ENCODE peak calls at places on chromosomes 12 and 14, in six cellular contexts. I, E, V, X, R and P are unnamed samples.

GRCh38 chr12:52232916-52233461 is at the start of gene KRT7:
- DNase-seq in I (no peak), E (no peak), V (no peak), X (no peak), R (peak; percentile 60), P (no peak)

GRCh38 chr14:45658226-45658916 is 405.4 kb upstream of the MIS18BP1 start:
- DNase-seq in I (no peak), E (no peak), V (no peak), X (no peak), R (no peak), P (no peak)

GRCh38 chr14:100567009-100567876 is 20.0 kb downstream of the BEGAIN start:
- DNase-seq in I (no peak), E (no peak), V (no peak), X (no peak), R (no peak), P (no peak)

GRCh38 chr12:6093764-6094163 is 30.7 kb downstream of the VWF start:
- DNase-seq in I (no peak), E (no peak), V (no peak), X (peak; percentile 35), R (peak; percentile 65), P (no peak)

GRCh38 chr14:36279306-36280244 is 40.9 kb downstream of the MBIP start:
- DNase-seq in I (no peak), E (no peak), V (no peak), X (no peak), R (no peak), P (no peak)

GRCh38 chr12:107450541-107450940 is 235.1 kb upstream of the PWP1 start:
- DNase-seq in I (no peak), E (no peak), V (no peak), X (no peak), R (no peak), P (no peak)

GRCh38 chr14:35044939-35045797 is 904 bp upstream of the FAM177A1 start:
- DNase-seq in I (no peak), E (no peak), V (no peak), X (no peak), R (no peak), P (no peak)

GRCh38 chr14:74698471-74698870 is 14.4 kb downstream of the AREL1 start:
- DNase-seq in I (no peak), E (no peak), V (no peak), X (no peak), R (no peak), P (no peak)

GRCh38 chr14:91357272-91357671 is 60.3 kb downstream of the CCDC88C start:
- DNase-seq in I (no peak), E (no peak), V (no peak), X (no peak), R (no peak), P (no peak)

GRCh38 chr12:94621662-94622359 is 28.5 kb downstream of the TMCC3 start:
- DNase-seq in I (no peak), E (no peak), V (peak; percentile 32), X (peak; percentile 90), R (no peak), P (no peak)

GRCh38 chr14:73764881-73765280 is 50.7 kb upstream of the PNMA1 start:
- DNase-seq in I (no peak), E (no peak), V (peak; percentile 79), X (peak; percentile 89), R (peak; percentile 86), P (peak; percentile 33)

GRCh38 chr14:54922598-54922997 is 20.0 kb upstream of the GCH1 start:
- DNase-seq in I (no peak), E (no peak), V (no peak), X (no peak), R (no peak), P (no peak)

GRCh38 chr12:68364893-68365725 is 32.9 kb upstream of the MDM1 start:
- DNase-seq in I (peak; percentile 76), E (peak; percentile 91), V (peak; percentile 92), X (peak; percentile 86), R (peak; percentile 98), P (no peak)

GRCh38 chr12:4133636-4134433 is 139.7 kb upstream of the CCND2 start:
- DNase-seq in I (no peak), E (no peak), V (no peak), X (no peak), R (no peak), P (no peak)
- H3K27ac ChIP-seq in I (no peak overlapping the region), E (no peak overlapping the region), V (no peak overlapping the region), X (no peak overlapping the region), R (no peak overlapping the region), P (no peak overlapping the region)

DNA sequence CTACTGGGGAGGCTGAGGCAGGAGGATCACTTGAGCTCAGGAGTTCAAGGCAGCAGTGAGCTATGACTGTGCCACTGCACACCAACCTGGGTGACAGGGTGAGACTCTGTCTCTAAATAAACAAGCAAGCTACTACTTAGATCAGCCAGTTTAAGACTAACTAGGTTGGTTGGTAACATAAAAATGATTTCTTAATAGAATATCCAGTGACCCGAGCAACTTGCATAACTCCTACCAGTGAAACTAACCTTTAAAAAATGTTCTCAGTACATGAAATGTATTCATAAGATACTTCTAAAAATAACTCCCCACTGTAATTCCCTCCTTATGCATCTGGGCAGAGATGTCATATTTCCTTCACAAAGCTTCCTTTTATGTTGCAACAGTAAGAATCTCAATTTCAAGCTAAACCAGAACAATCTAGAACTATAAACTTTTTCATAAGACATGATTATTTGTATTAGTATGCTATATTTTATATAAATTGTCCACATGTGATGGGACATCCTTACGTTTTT is 15.8 kb downstream of the TAOK3 start:
- DNase-seq in I (no peak), E (no peak), V (no peak), X (no peak), R (no peak), P (no peak)
- H3K27ac ChIP-seq in I (no peak overlapping the region), E (peak overlapping the region; percentile 35), V (peak overlapping the region; percentile 71), X (peak overlapping the region; percentile 79), R (no peak overlapping the region), P (peak overlapping the region; percentile 65)

GRCh38 chr12:124398578-124399227 is 103.8 kb downstream of the RFLNA start:
- DNase-seq in I (no peak), E (no peak), V (peak; percentile 60), X (no peak), R (peak; percentile 97), P (no peak)
- H3K27ac ChIP-seq in I (no peak overlapping the region), E (no peak overlapping the region), V (peak overlapping the region; percentile 92), X (no peak overlapping the region), R (peak overlapping the region; percentile 96), P (no peak overlapping the region)

GRCh38 chr14:50003213-50004021 is 110.5 kb downstream of the ARF6 start:
- DNase-seq in I (peak; percentile 67), E (peak; percentile 87), V (peak; percentile 95), X (peak; percentile 97), R (peak; percentile 88), P (no peak)

GRCh38 chr14:50000215-50001145 is 107.6 kb downstream of the ARF6 start:
- DNase-seq in I (peak; percentile 69), E (peak; percentile 81), V (peak; percentile 76), X (peak; percentile 83), R (peak; percentile 86), P (no peak)

GRCh38 chr14:50001146-50001998 is 108.5 kb downstream of the ARF6 start:
- DNase-seq in I (peak; percentile 72), E (peak; percentile 78), V (peak; percentile 78), X (peak; percentile 97), R (peak; percentile 80), P (no peak)

GRCh38 chr14:50001999-50002925 is 109.4 kb downstream of the ARF6 start:
- DNase-seq in I (peak; percentile 57), E (peak; percentile 67), V (peak; percentile 41), X (peak; percentile 57), R (no peak), P (no peak)

DNA sequence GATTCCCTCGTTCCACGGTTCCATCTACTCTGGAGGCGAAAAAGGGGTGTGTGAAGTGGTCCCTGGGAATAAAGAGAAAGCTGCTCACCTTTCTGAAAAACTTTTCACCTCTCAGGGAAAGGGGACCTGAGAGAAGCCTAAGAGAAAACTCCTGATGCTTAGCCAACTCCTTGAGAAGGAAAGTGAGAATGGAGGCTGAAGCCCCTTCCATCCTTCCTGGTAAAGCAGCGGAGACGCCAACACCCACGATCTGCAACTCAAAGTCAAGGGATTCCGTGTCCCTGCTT is 110.0 kb downstream of the ARF6 start:
- DNase-seq in I (no peak), E (no peak), V (no peak), X (no peak), R (no peak), P (no peak)
- H3K27ac ChIP-seq in I (peak overlapping the region; percentile 98), E (peak overlapping the region; percentile 93), V (peak overlapping the region; percentile 93), X (peak overlapping the region; percentile 94), R (peak overlapping the region; percentile 94), P (peak overlapping the region; percentile 54)

GRCh38 chr12:2356601-2357125 is 303.9 kb downstream of the CACNA1C start:
- DNase-seq in I (no peak), E (no peak), V (no peak), X (no peak), R (no peak), P (no peak)

GRCh38 chr12:2360630-2361170 is 307.9 kb downstream of the CACNA1C start:
- DNase-seq in I (no peak), E (no peak), V (no peak), X (no peak), R (no peak), P (no peak)

GRCh38 chr12:2358986-2359658 is 306.3 kb downstream of the CACNA1C start:
- DNase-seq in I (no peak), E (no peak), V (no peak), X (no peak), R (no peak), P (no peak)

GRCh38 chr12:2363836-2364565 is 311.2 kb downstream of the CACNA1C start:
- DNase-seq in I (no peak), E (no peak), V (peak; percentile 56), X (no peak), R (no peak), P (no peak)

DNA sequence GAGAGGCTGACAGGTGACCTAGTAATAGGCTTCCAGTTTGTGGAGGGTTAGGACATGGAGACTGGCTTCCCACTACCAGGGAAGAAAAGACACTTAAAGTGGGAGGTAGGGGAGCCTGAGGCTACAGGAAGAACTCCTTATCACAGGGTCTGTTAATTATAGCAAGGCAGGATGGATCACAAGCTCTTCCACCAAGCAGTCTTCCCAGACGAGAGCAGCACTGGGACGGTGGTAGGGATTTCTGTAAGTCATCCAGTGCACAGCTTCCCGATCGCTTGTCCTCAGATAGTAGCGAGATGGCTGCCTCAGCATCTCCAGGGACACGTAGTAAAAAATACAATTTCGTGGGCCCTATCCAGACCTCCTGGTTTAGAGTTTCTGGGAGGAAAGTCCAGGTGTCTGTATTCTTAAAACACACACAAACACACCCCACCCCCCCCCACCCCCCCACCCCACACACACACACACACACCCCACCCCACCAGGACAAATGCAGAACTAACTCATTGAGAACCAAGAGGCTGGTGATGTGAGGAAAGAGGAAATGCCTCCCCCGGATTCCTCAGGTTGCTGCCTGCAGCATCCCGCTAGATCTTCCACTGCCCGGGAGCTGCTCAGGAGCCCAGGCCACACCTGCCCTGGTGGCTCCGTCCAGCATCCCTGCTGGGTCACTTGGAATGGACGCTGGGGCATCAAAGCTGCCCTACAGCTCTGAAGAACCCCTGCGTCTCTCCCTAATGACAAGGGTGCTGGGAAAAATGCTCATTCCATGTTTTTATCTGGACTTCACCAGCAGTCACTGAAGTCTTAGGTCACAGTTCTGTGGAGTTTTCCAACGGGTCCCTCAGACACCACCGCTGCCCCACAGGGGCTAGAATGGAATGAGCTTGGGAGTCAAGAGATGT is 307.2 kb downstream of the CACNA1C start:
- DNase-seq in I (no peak), E (no peak), V (no peak), X (no peak), R (no peak), P (no peak)
- H3K27ac ChIP-seq in I (no peak overlapping the region), E (no peak overlapping the region), V (peak overlapping the region; percentile 64), X (no peak overlapping the region), R (peak overlapping the region; percentile 55), P (peak overlapping the region; percentile 62)